ENCODE peak calls at places on chromosomes 13 and 19, in four cellular contexts. One of them, this sample, is unnamed. For H3K4me1, the result is how much of the 10 kb centered on the place peaks cover.

GRCh38 chr13:77476456-77476855 is 59.0 kb upstream of the SCEL start:
- DNase-seq in IMR-90: no peak
- DNase-seq in A549: no peak
- DNase-seq in transverse colon: no peak
- DNase-seq in this sample: no peak

GRCh38 chr13:37149380-37149779 is 43.9 kb upstream of the CSNK1A1L start:
- DNase-seq in IMR-90: no peak
- DNase-seq in transverse colon: no peak
- DNase-seq in A549: no peak
- DNase-seq in this sample: no peak

GRCh38 chr13:45143346-45143751 is 23.0 kb downstream of the GTF2F2 start:
- DNase-seq in transverse colon: no peak
- DNase-seq in A549: no peak
- DNase-seq in IMR-90: peak
- DNase-seq in this sample: no peak

GRCh38 chr13:51590966-51591627 is 6.8 kb downstream of the WDFY2 start:
- DNase-seq in IMR-90: peak
- DNase-seq in A549: peak
- DNase-seq in transverse colon: no peak
- DNase-seq in this sample: no peak

GRCh38 chr13:43232866-43233265 is 209.5 kb downstream of the DNAJC15 start:
- DNase-seq in A549: no peak
- DNase-seq in IMR-90: peak
- DNase-seq in transverse colon: no peak
- DNase-seq in this sample: no peak

GRCh38 chr19:45793178-45793564 is 526 bp upstream of the DMWD start:
- DNase-seq in A549: no peak
- DNase-seq in transverse colon: no peak
- DNase-seq in IMR-90: no peak
- DNase-seq in this sample: no peak

GRCh38 chr19:11479470-11480080 is 1.3 kb downstream of the ELAVL3 start:
- DNase-seq in transverse colon: peak
- DNase-seq in A549: no peak
- DNase-seq in IMR-90: no peak
- DNase-seq in this sample: peak

GRCh38 chr13:101452519-101453485 is at the start of gene ITGBL1:
- DNase-seq in A549: no peak
- DNase-seq in transverse colon: no peak
- DNase-seq in IMR-90: peak
- DNase-seq in this sample: no peak

GRCh38 chr13:21322988-21323387 is 136.1 kb downstream of the ZDHHC20 start:
- DNase-seq in A549: no peak
- DNase-seq in IMR-90: no peak
- DNase-seq in transverse colon: no peak
- DNase-seq in this sample: no peak

GRCh38 chr19:11693505-11694499 is 44.9 kb downstream of the ZNF823 start:
- DNase-seq in IMR-90: peak
- DNase-seq in transverse colon: no peak
- DNase-seq in A549: no peak
- DNase-seq in this sample: no peak

GRCh38 chr13:49099513-49099877 is 120.6 kb upstream of the MLNR start:
- DNase-seq in transverse colon: no peak
- DNase-seq in A549: no peak
- DNase-seq in IMR-90: no peak
- DNase-seq in this sample: no peak

GRCh38 chr13:66656050-66656449 is 574.1 kb downstream of the PCDH9 start:
- DNase-seq in transverse colon: no peak
- DNase-seq in IMR-90: no peak
- DNase-seq in A549: no peak
- DNase-seq in this sample: no peak

DNA sequence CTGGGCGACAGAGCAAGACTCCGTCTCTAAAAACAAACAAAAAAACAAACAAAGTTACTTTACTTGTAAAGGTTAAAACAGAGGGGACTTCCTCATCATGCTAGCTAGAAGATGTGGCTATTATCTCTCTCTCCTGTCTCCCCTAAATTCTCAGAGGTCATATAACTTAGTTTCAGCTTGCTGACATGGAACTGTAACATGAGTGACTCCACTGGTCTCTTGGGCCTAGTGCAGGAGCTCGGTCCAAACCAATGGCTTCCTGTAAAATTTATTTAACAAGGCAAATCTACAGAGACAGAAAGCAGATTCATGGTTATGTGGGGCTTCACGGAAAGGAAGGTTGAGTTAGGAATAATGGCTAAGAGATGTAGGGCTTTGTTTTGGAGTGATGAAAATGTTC is 9.5 kb upstream of the KASH5 start:
- DNase-seq in IMR-90: no peak
- DNase-seq in A549: no peak
- DNase-seq in transverse colon: no peak
- DNase-seq in this sample: no peak
- TF ChIP-seq POLR2A in IMR-90: no peak
- TF ChIP-seq POLR2A in A549: no peak
- TF ChIP-seq POLR2A in transverse colon: no peak
- TF ChIP-seq POLR2A in this sample: no peak

DNA sequence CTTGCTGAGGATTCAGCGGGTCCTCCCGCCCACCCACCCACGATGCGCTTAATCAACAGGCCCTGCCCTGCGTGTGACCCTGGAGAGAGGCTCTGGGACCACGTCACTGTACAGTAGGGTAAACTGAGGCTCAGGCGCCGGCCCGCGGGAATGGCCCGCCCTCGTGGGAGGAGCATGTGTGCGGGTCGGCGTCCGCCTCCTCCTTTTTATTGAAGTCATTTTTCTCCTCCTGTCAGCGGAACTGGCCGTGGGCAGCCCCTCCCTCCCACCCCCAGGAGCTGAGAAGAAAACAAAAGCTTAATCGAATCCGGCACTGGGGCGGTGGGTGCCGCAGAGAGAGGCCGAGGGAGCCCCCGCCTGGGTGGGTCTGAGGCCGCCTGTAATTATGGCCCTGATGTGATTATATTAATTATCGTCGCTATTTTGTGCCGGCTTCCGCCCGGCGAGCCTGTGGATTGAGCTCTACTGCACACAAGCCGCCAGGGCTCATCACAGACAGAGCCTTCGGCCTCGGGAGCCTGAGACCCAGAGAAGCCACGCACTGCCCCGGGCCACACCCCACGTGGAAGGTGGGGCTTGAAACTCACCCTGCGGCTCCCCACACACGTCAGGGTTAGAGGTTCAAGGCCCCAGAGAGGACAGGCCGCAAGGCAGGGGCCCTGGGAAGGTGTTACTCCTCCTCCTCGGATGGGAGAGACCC is 7.0 kb downstream of the C2CD4C start:
- DNase-seq in IMR-90: no peak
- DNase-seq in A549: no peak
- DNase-seq in transverse colon: no peak
- DNase-seq in this sample: no peak
- H3K4me1 ChIP-seq in IMR-90: under half
- H3K4me1 ChIP-seq in A549: under half
- H3K4me1 ChIP-seq in transverse colon: under half
- H3K4me1 ChIP-seq in this sample: under half

GRCh38 chr19:41401483-41401882 is 3.9 kb downstream of the BCKDHA start:
- DNase-seq in A549: no peak
- DNase-seq in transverse colon: no peak
- DNase-seq in IMR-90: no peak
- DNase-seq in this sample: no peak
- H3K27ac ChIP-seq in A549: no peak
- H3K27ac ChIP-seq in transverse colon: no peak
- H3K27ac ChIP-seq in IMR-90: no peak
- H3K27ac ChIP-seq in this sample: no peak

GRCh38 chr19:39342647-39343305 is 555 bp downstream of the SAMD4B start:
- DNase-seq in A549: no peak
- DNase-seq in IMR-90: no peak
- DNase-seq in transverse colon: peak
- DNase-seq in this sample: peak

GRCh38 chr19:39341122-39341719 is 1.0 kb upstream of the SAMD4B start:
- DNase-seq in A549: no peak
- DNase-seq in IMR-90: no peak
- DNase-seq in transverse colon: peak
- DNase-seq in this sample: peak

GRCh38 chr19:39345956-39346355 is 3.7 kb downstream of the SAMD4B start:
- DNase-seq in IMR-90: no peak
- DNase-seq in A549: no peak
- DNase-seq in transverse colon: no peak
- DNase-seq in this sample: no peak

GRCh38 chr19:39339636-39340035 is 2.6 kb upstream of the SAMD4B start:
- DNase-seq in IMR-90: no peak
- DNase-seq in A549: no peak
- DNase-seq in transverse colon: no peak
- DNase-seq in this sample: no peak

GRCh38 chr19:39341720-39342604 is at the start of gene SAMD4B:
- DNase-seq in transverse colon: peak
- DNase-seq in IMR-90: peak
- DNase-seq in A549: peak
- DNase-seq in this sample: peak
- TF ChIP-seq POLR2A in transverse colon: peak
- TF ChIP-seq POLR2A in IMR-90: peak
- TF ChIP-seq POLR2A in A549: peak
- TF ChIP-seq POLR2A in this sample: peak

GRCh38 chr19:47152632-47153031 is 22.0 kb downstream of the SAE1 start:
- DNase-seq in IMR-90: peak
- DNase-seq in A549: no peak
- DNase-seq in transverse colon: no peak
- DNase-seq in this sample: no peak
- H3K4me1 ChIP-seq in IMR-90: under half
- H3K4me1 ChIP-seq in A549: under half
- H3K4me1 ChIP-seq in transverse colon: half or more
- H3K4me1 ChIP-seq in this sample: under half

This sample was measured in Peyer's patch.